ENCODE peak calls at places on chromosomes 11 and 22, in eight cellular contexts. R is amniotic epithelial cell; M is amniotic stem cell; P is NCI-H2107; E is AG09319; N is ureter; C is DMS79; U is effector CD4-positive, alpha-beta T cell. Z is an unnamed sample.

GRCh38 chr11:69087811-69088210 is 39.1 kb downstream of the TPCN2 start:
- DNase-seq in C (no peak), U (no peak), M (no peak), R (no peak), N (no peak), P (no peak), E (no peak), Z (no peak)

GRCh38 chr22:36026741-36027140 is 1.9 kb downstream of the RBFOX2 start:
- DNase-seq in P (no peak), C (no peak), E (no peak), R (peak; percentile 43), N (no peak), M (no peak), U (no peak), Z (no peak)

GRCh38 chr11:122691751-122692150 is 36.2 kb downstream of the UBASH3B start:
- DNase-seq in M (no peak), E (no peak), P (no peak), U (no peak), N (no peak), C (no peak), R (no peak), Z (no peak)

GRCh38 chr11:44885065-44885777 is 65.5 kb downstream of the TP53I11 start:
- DNase-seq in C (no peak), M (no peak), R (no peak), P (no peak), N (no peak), E (no peak), U (no peak), Z (no peak)

GRCh38 chr11:118223992-118224391 is 819 bp downstream of the JAML start:
- DNase-seq in P (no peak), C (no peak), U (no peak), R (no peak), E (no peak), M (no peak), N (no peak), Z (no peak)

GRCh38 chr11:107018274-107018901 is at the start of gene GUCY1A2:
- DNase-seq in C (peak; percentile 9), M (no peak), P (no peak), R (no peak), U (no peak), N (peak; percentile 42), E (no peak), Z (no peak)

GRCh38 chr11:114317738-114318137 is 21.5 kb downstream of the NNMT start:
- DNase-seq in U (no peak), P (no peak), C (no peak), N (no peak), E (peak; percentile 19), R (peak; percentile 62), M (no peak), Z (no peak)

GRCh38 chr11:2737876-2738275 is 38.1 kb upstream of the KCNQ1OT1 start:
- DNase-seq in N (no peak), P (no peak), M (no peak), U (no peak), R (peak; percentile 51), E (no peak), C (no peak), Z (no peak)

GRCh38 chr11:69460540-69461257 is 20.8 kb upstream of the LINC01488 start:
- DNase-seq in N (no peak), C (no peak), P (no peak), R (peak; percentile 74), E (no peak), M (no peak), U (no peak), Z (no peak)

GRCh38 chr22:27239520-27239919 is 562.0 kb downstream of the MN1 start:
- DNase-seq in U (no peak), N (no peak), C (no peak), E (no peak), R (no peak), P (no peak), M (no peak), Z (no peak)

GRCh38 chr11:73787051-73787642 is 527 bp upstream of the MRPL48 start:
- DNase-seq in P (no peak), N (no peak), U (no peak), E (no peak), C (no peak), R (no peak), M (no peak), Z (no peak)

GRCh38 chr22:47154621-47155081 is 392.2 kb downstream of the TBC1D22A start:
- DNase-seq in P (no peak), R (no peak), M (peak; percentile 44), N (no peak), C (no peak), E (peak; percentile 31), U (no peak), Z (no peak)

GRCh38 chr11:61971177-61972111 is 4.0 kb upstream of the FTH1 start:
- DNase-seq in M (peak; percentile 96), P (peak; percentile 55), C (peak; percentile 91), U (no peak), R (peak; percentile 99), N (peak; percentile 98), E (peak; percentile 99), Z (peak; percentile 21)

GRCh38 chr11:57214494-57214893 is 22.6 kb downstream of the APLNR start:
- DNase-seq in R (peak; percentile 84), M (peak; percentile 68), P (no peak), N (no peak), E (peak; percentile 34), U (no peak), C (no peak), Z (no peak)

GRCh38 chr11:18771266-18772035 is 20.1 kb downstream of the PTPN5 start:
- DNase-seq in M (no peak), C (no peak), R (no peak), N (no peak), P (no peak), U (no peak), E (no peak), Z (no peak)

GRCh38 chr11:65130631-65131416 is 3.5 kb downstream of the SYVN1 start:
- DNase-seq in M (no peak), R (no peak), U (no peak), N (no peak), P (no peak), E (no peak), C (no peak), Z (no peak)

GRCh38 chr11:100738701-100739100 is 51.6 kb downstream of the ARHGAP42 start:
- DNase-seq in E (peak; percentile 42), R (peak; percentile 51), U (no peak), C (no peak), M (no peak), P (no peak), N (no peak), Z (no peak)

GRCh38 chr11:102762414-102762813 is 18.0 kb downstream of the MMP10 start:
- DNase-seq in E (no peak), N (no peak), P (no peak), M (no peak), C (no peak), R (peak; percentile 40), U (no peak), Z (no peak)

GRCh38 chr11:71543866-71544265 is 4.4 kb upstream of the KRTAP5-9 start:
- DNase-seq in N (no peak), C (no peak), R (no peak), P (no peak), E (no peak), M (no peak), U (no peak), Z (no peak)

GRCh38 chr11:111173221-111173620 is 72.3 kb upstream of the POU2AF2 start:
- DNase-seq in M (no peak), U (no peak), C (no peak), E (no peak), R (no peak), P (no peak), N (no peak), Z (no peak)

GRCh38 chr22:22057617-22058378 is 75.2 kb upstream of the TOP3B start:
- DNase-seq in P (no peak), C (no peak), R (no peak), U (no peak), E (no peak), M (no peak), N (no peak), Z (no peak)

GRCh38 chr11:71372693-71373657 is 75.2 kb downstream of the DHCR7 start:
- DNase-seq in N (no peak), M (no peak), E (peak; percentile 10), C (no peak), P (no peak), R (peak; percentile 2), U (no peak), Z (no peak)

GRCh38 chr11:22192642-22193347 is at the start of gene ANO5:
- DNase-seq in R (no peak), E (no peak), C (peak; percentile 45), P (no peak), M (no peak), U (no peak), N (peak; percentile 58), Z (peak; percentile 26)

GRCh38 chr22:39448205-39449054 is 8.4 kb upstream of the MGAT3 start:
- DNase-seq in M (no peak), N (peak; percentile 85), C (no peak), R (no peak), U (no peak), P (no peak), E (no peak), Z (no peak)

GRCh38 chr11:70580036-70580805 is 181.9 kb downstream of the CTTN start:
- DNase-seq in U (no peak), M (no peak), E (no peak), P (no peak), N (no peak), C (no peak), R (no peak), Z (no peak)

GRCh38 chr11:16862733-16863132 is 124.3 kb downstream of the C11orf58 start:
- DNase-seq in U (no peak), E (no peak), P (no peak), M (no peak), R (no peak), C (no peak), N (no peak), Z (no peak)

GRCh38 chr22:27775087-27775697 is 26.4 kb downstream of the MN1 start:
- DNase-seq in E (no peak), M (no peak), U (no peak), C (no peak), P (no peak), R (peak; percentile 38), N (no peak), Z (no peak)

GRCh38 chr11:118615996-118616395 is 8.6 kb downstream of the PHLDB1 start:
- DNase-seq in R (no peak), N (no peak), C (no peak), M (no peak), E (no peak), P (no peak), U (no peak), Z (no peak)

GRCh38 chr11:103703954-103704353 is 332.5 kb upstream of the DDI1 start:
- DNase-seq in P (no peak), C (no peak), R (no peak), U (no peak), E (no peak), N (no peak), M (no peak), Z (no peak)

GRCh38 chr22:40499187-40499753 is 128.9 kb downstream of the SGSM3 start:
- DNase-seq in E (peak; percentile 81), U (no peak), C (no peak), R (peak; percentile 100), P (no peak), M (peak; percentile 86), N (no peak), Z (no peak)

GRCh38 chr11:128448487-128448886 is 138.9 kb downstream of the ETS1 start:
- DNase-seq in R (peak; percentile 81), U (no peak), P (no peak), N (peak; percentile 61), E (no peak), M (peak; percentile 23), C (no peak), Z (no peak)

GRCh38 chr11:120863359-120863758 is 160.5 kb upstream of the TBCEL start:
- DNase-seq in R (peak; percentile 1), M (no peak), E (no peak), U (no peak), C (no peak), N (no peak), P (no peak), Z (no peak)

GRCh38 chr11:2072551-2073261 is 66.5 kb downstream of the IGF2 start:
- DNase-seq in U (no peak), N (no peak), R (peak; percentile 76), C (no peak), E (no peak), M (no peak), P (no peak), Z (no peak)

GRCh38 chr11:5910521-5910920 is 17.5 kb downstream of the OR52E5 start:
- DNase-seq in M (no peak), P (no peak), U (no peak), N (no peak), E (no peak), R (no peak), C (no peak), Z (no peak)